ENCODE peak calls at places on chromosomes 7 and 10, in five cellular contexts. D, S, F, O and N are unnamed samples.

GRCh38 chr7:51731086-51731485 is 414.5 kb upstream of the COBL start:
- DNase-seq in D (no peak), S (no peak), F (no peak), O (no peak), N (no peak)

GRCh38 chr7:105589221-105590077 is 8.2 kb upstream of the EFCAB10 start:
- DNase-seq in D (no peak), S (peak), F (peak), O (peak), N (no peak)

GRCh38 chr7:102412548-102412947 is 16.4 kb downstream of the PRKRIP1 start:
- DNase-seq in D (no peak), S (no peak), F (peak), O (no peak), N (peak)

GRCh38 chr10:133131053-133131452 is 29.0 kb upstream of the KNDC1 start:
- DNase-seq in D (peak), S (no peak), F (no peak), O (no peak), N (peak)

GRCh38 chr10:132878091-132878729 is 64.2 kb downstream of the CFAP46 start:
- DNase-seq in D (no peak), S (no peak), F (peak), O (peak), N (no peak)

GRCh38 chr7:17144313-17144712 is 154.1 kb upstream of the AHR start:
- DNase-seq in D (no peak), S (no peak), F (no peak), O (no peak), N (no peak)

GRCh38 chr7:16271990-16272665 is 149.2 kb downstream of the CRPPA start:
- DNase-seq in D (no peak), S (no peak), F (no peak), O (no peak), N (no peak)

GRCh38 chr7:44223362-44224114 is 22.8 kb downstream of the YKT6 start:
- DNase-seq in D (peak), S (no peak), F (no peak), O (no peak), N (peak)

GRCh38 chr10:71999360-72000072 is 35.3 kb downstream of the CHST3 start:
- DNase-seq in D (no peak), S (no peak), F (no peak), O (no peak), N (no peak)

GRCh38 chr10:88522715-88523114 is 60.4 kb downstream of the RNLS start:
- DNase-seq in D (no peak), S (no peak), F (no peak), O (no peak), N (no peak)

GRCh38 chr7:66771795-66772194 is 31.3 kb downstream of the RABGEF1 start:
- DNase-seq in D (no peak), S (no peak), F (no peak), O (no peak), N (no peak)

GRCh38 chr10:49139866-49140195 is 6.0 kb upstream of the FAM170B start:
- DNase-seq in D (no peak), S (peak), F (no peak), O (no peak), N (no peak)

GRCh38 chr10:104391150-104391968 is 37.7 kb downstream of the CFAP58 start:
- DNase-seq in D (no peak), S (no peak), F (no peak), O (no peak), N (no peak)

GRCh38 chr10:47381427-47382379 is 2.4 kb downstream of the ZNF488 start:
- DNase-seq in D (no peak), S (no peak), F (no peak), O (peak), N (no peak)

GRCh38 chr7:2817456-2817855 is 26.7 kb downstream of the GNA12 start:
- DNase-seq in D (no peak), S (no peak), F (no peak), O (no peak), N (no peak)

GRCh38 chr7:105580022-105580740 is 1.1 kb downstream of the EFCAB10 start:
- DNase-seq in D (no peak), S (no peak), F (no peak), O (no peak), N (no peak)

GRCh38 chr7:22858640-22859561 is 36.3 kb upstream of the TOMM7 start:
- DNase-seq in D (no peak), S (peak), F (no peak), O (no peak), N (no peak)

GRCh38 chr7:94656925-94657731 is 1.2 kb upstream of the SGCE start:
- DNase-seq in D (no peak), S (no peak), F (no peak), O (peak), N (peak)

GRCh38 chr10:102919237-102919959 is 1.3 kb downstream of the CNNM2 start:
- DNase-seq in D (peak), S (no peak), F (peak), O (peak), N (peak)

GRCh38 chr7:94423865-94424264 is 29.2 kb downstream of the COL1A2 start:
- DNase-seq in D (no peak), S (peak), F (no peak), O (no peak), N (no peak)

GRCh38 chr10:7560519-7560918 is 106.2 kb downstream of the ITIH5 start:
- DNase-seq in D (no peak), S (no peak), F (no peak), O (no peak), N (no peak)

GRCh38 chr7:77699056-77699455 is 2.8 kb downstream of the RSBN1L start:
- DNase-seq in D (no peak), S (no peak), F (no peak), O (no peak), N (no peak)

GRCh38 chr7:66187894-66188293 is 17.2 kb upstream of the TPST1 start:
- DNase-seq in D (no peak), S (no peak), F (no peak), O (no peak), N (no peak)

GRCh38 chr7:27616914-27617548 is 45.7 kb downstream of the HIBADH start:
- DNase-seq in D (no peak), S (no peak), F (no peak), O (no peak), N (no peak)

GRCh38 chr10:4034907-4035581 is 250.0 kb upstream of the KLF6 start:
- DNase-seq in D (no peak), S (no peak), F (no peak), O (no peak), N (no peak)

GRCh38 chr7:26368542-26368941 is 76.9 kb downstream of the SNX10 start:
- DNase-seq in D (no peak), S (no peak), F (no peak), O (no peak), N (no peak)

GRCh38 chr7:22235134-22235533 is 121.8 kb downstream of the RAPGEF5 start:
- DNase-seq in D (no peak), S (no peak), F (no peak), O (no peak), N (no peak)

GRCh38 chr10:533186-533585 is 156.3 kb downstream of the DIP2C start:
- DNase-seq in D (no peak), S (no peak), F (no peak), O (no peak), N (no peak)

GRCh38 chr10:30812018-30812851 is 182.7 kb upstream of the LYZL2 start:
- DNase-seq in D (no peak), S (peak), F (no peak), O (no peak), N (no peak)

GRCh38 chr7:150448789-150449147 is 1.7 kb upstream of the GIMAP8 start:
- DNase-seq in D (peak), S (no peak), F (peak), O (peak), N (peak)

GRCh38 chr10:16856567-16856966 is 39.3 kb upstream of the RSU1 start:
- DNase-seq in D (no peak), S (no peak), F (no peak), O (peak), N (no peak)

GRCh38 chr10:89576696-89577095 is 41.3 kb upstream of the SLC16A12 start:
- DNase-seq in D (no peak), S (no peak), F (no peak), O (no peak), N (no peak)
- TF ChIP-seq CTCF in D (no peak), S (no peak), F (no peak), O (no peak), N (no peak)

GRCh38 chr7:135704074-135704473 is 23.9 kb downstream of the SLC13A4 start:
- DNase-seq in D (no peak), S (no peak), F (peak), O (no peak), N (peak)
- TF ChIP-seq CTCF in D (no peak), S (no peak), F (peak), O (peak), N (no peak)

GRCh38 chr7:127393370-127394058 is 1.0 kb upstream of the ZNF800 start:
- DNase-seq in D (peak), S (no peak), F (peak), O (no peak), N (no peak)
- TF ChIP-seq CTCF in D (no peak), S (no peak), F (no peak), O (no peak), N (no peak)

DNA sequence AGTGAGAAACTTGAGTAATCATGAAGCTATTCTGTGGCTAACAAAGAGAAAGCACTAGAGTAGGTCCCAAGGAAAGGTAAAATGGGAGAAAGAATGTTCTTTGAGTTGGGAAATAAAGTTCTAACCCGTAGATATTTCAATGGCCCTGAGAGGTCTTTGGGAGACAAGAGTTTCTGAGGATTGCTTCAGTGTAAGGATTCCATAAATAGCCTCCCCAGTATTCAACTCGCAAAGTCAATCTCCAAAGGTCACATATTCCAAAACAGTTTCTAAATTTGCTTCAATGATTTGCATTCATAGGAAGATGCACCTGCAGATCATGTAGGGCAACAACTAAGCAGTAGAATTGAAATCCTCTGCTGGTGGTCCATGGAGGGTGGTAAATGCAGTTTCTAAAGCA is 238.5 kb downstream of the TMEM178B start:
- DNase-seq in D (no peak), S (no peak), F (no peak), O (no peak), N (no peak)
- TF ChIP-seq CTCF in D (no peak), S (no peak), F (no peak), O (no peak), N (no peak)

GRCh38 chr7:98993024-98993897 is 114.9 kb downstream of the TRRAP start:
- DNase-seq in D (no peak), S (no peak), F (no peak), O (no peak), N (no peak)
- TF ChIP-seq CTCF in D (no peak), S (no peak), F (no peak), O (no peak), N (no peak)

GRCh38 chr7:97418312-97418711 is 300.8 kb downstream of the SDHAF3 start:
- DNase-seq in D (no peak), S (no peak), F (peak), O (peak), N (no peak)
- TF ChIP-seq CTCF in D (no peak), S (no peak), F (peak), O (peak), N (no peak)

GRCh38 chr7:28957064-28957821 is 887 bp downstream of the TRIL start:
- DNase-seq in D (peak), S (no peak), F (peak), O (peak), N (peak)

GRCh38 chr7:28956608-28957063 is 1.5 kb downstream of the TRIL start:
- DNase-seq in D (peak), S (no peak), F (peak), O (peak), N (peak)

GRCh38 chr7:28958946-28959417 is 852 bp upstream of the TRIL start:
- DNase-seq in D (no peak), S (no peak), F (no peak), O (no peak), N (no peak)

GRCh38 chr7:28957822-28958234 is 302 bp downstream of the TRIL start:
- DNase-seq in D (no peak), S (no peak), F (peak), O (peak), N (peak)

DNA sequence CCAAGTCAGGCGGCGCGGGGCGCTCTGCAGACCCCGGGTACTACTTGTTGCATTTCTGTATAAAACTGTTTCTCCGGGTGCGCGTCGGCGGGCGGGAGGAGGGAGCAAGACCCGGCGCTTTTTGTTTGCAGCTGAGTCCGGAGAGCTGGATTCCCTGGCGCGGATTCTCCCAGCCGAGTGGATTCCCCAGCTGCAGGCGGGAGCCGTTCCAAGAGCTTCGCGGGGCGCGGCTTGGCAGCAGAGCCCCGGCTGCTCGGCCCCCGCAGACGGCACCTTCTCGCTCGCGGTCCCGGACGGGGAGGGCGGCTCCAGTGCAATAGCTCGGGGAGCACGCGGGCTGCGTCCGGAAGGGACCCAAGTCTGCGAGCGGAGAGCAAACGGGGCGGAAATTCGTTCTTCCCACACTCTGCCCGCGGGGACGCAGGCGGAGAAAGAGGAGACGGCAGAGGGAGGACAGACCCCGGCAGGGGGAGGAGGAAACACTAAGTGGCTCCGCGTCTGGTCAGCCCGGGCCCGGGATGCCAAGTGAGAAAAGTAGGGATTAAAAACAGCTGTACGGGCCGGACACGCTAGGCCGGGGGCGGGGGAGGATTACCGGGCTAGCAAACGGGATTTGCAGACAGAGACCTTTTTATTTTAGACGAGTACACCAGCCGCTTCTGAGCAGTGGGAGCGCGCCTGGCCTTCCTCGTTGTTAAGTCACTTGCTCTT is at the start of gene TRIL:
- DNase-seq in D (peak), S (peak), F (peak), O (peak), N (peak)
- TF ChIP-seq CTCF in D (no peak), S (no peak), F (no peak), O (no peak), N (no peak)

GRCh38 chr7:4959881-4960280 is 894 bp upstream of the MMD2 start:
- DNase-seq in D (no peak), S (no peak), F (no peak), O (no peak), N (no peak)

GRCh38 chr7:4959356-4959755 is 369 bp upstream of the MMD2 start:
- DNase-seq in D (no peak), S (no peak), F (no peak), O (no peak), N (no peak)

GRCh38 chr7:4957847-4958476 is 1.0 kb downstream of the MMD2 start:
- DNase-seq in D (peak), S (no peak), F (no peak), O (no peak), N (no peak)

GRCh38 chr7:4958477-4959301 is at the start of gene MMD2:
- DNase-seq in D (no peak), S (no peak), F (peak), O (no peak), N (peak)

GRCh38 chr7:4960363-4960762 is 1.4 kb upstream of the MMD2 start:
- DNase-seq in D (no peak), S (no peak), F (no peak), O (no peak), N (no peak)
- TF ChIP-seq CTCF in D (no peak), S (no peak), F (no peak), O (no peak), N (no peak)

GRCh38 chr10:24503627-24504320 is 219.9 kb downstream of the ARHGAP21 start:
- DNase-seq in D (no peak), S (peak), F (peak), O (peak), N (peak)
- TF ChIP-seq CTCF in D (peak), S (peak), F (peak), O (peak), N (peak)

GRCh38 chr10:84548869-84549268 is 220.5 kb downstream of the CCSER2 start:
- DNase-seq in D (no peak), S (no peak), F (peak), O (peak), N (no peak)
- TF ChIP-seq CTCF in D (peak), S (no peak), F (peak), O (peak), N (no peak)